ENCODE peak calls at places on chromosomes 3 and 15, in six cellular contexts. D is adrenal gland, R is breast epithelium, G is NB4, P is esophagus muscularis mucosa, N is HepG2. B is an unnamed sample.
A peak's percentile ranks its signal among the peaks of the same experiment; 100 is the strongest.

GRCh38 chr15:76328106-76328696 is 8.4 kb upstream of the ISL2 start:
- DNase-seq in G (no peak), P (no peak), R (no peak), N (no peak), D (no peak), B (no peak)

GRCh38 chr15:60396100-60396499 is 1.7 kb downstream of the ANXA2 start:
- DNase-seq in N (no peak), G (no peak), P (no peak), D (no peak), R (peak; percentile 61), B (no peak)

GRCh38 chr3:145780301-145780700 is 380.7 kb downstream of the PLOD2 start:
- DNase-seq in N (no peak), D (no peak), P (no peak), G (no peak), R (no peak), B (no peak)

GRCh38 chr15:63353261-63353660 is 28.4 kb downstream of the CA12 start:
- DNase-seq in D (no peak), P (no peak), R (no peak), G (no peak), N (no peak), B (no peak)

GRCh38 chr3:60536420-60536819 is 714.8 kb downstream of the FHIT start:
- DNase-seq in D (no peak), G (no peak), R (no peak), N (no peak), P (no peak), B (no peak)

GRCh38 chr3:108223928-108224327 is 1.7 kb upstream of the IFT57 start:
- DNase-seq in G (peak; percentile 87), D (no peak), P (no peak), N (no peak), R (no peak), B (peak; percentile 44)

GRCh38 chr15:75202251-75203016 is 752 bp downstream of the C15orf39 start:
- DNase-seq in R (peak; percentile 70), D (peak; percentile 84), N (peak; percentile 38), G (peak; percentile 89), P (peak; percentile 95), B (peak; percentile 87)

GRCh38 chr3:128481438-128481942 is 11.5 kb downstream of the GATA2 start:
- DNase-seq in R (no peak), G (no peak), N (no peak), P (no peak), D (no peak), B (peak; percentile 27)

GRCh38 chr15:92882697-92883642 is 17.2 kb upstream of the CHD2 start:
- DNase-seq in N (no peak), D (peak; percentile 58), R (no peak), G (peak; percentile 49), P (no peak), B (peak; percentile 50)

GRCh38 chr3:23129062-23129461 is 74.1 kb upstream of the UBE2E2 start:
- DNase-seq in P (no peak), D (no peak), G (no peak), R (no peak), N (no peak), B (no peak)

GRCh38 chr15:27826411-27826810 is 272.7 kb downstream of the OCA2 start:
- DNase-seq in N (no peak), R (no peak), D (no peak), P (peak; percentile 87), G (no peak), B (no peak)

GRCh38 chr3:124741027-124741426 is 10.8 kb downstream of the UMPS start:
- DNase-seq in G (no peak), P (no peak), N (no peak), R (no peak), D (no peak), B (no peak)

GRCh38 chr3:53044371-53045106 is 1.3 kb downstream of the SFMBT1 start:
- DNase-seq in P (no peak), D (peak; percentile 56), R (no peak), G (peak; percentile 66), N (no peak), B (peak; percentile 73)

GRCh38 chr3:23540600-23540999 is 265.2 kb upstream of the UBE2E1 start:
- DNase-seq in G (no peak), N (peak; percentile 4), D (no peak), R (no peak), P (no peak), B (no peak)

GRCh38 chr15:63291507-63291906 is 14.1 kb downstream of the APH1B start:
- DNase-seq in D (no peak), G (no peak), N (no peak), P (no peak), R (no peak), B (no peak)

GRCh38 chr15:35963316-35963715 is 417.4 kb upstream of the DPH6 start:
- DNase-seq in D (no peak), G (peak; percentile 9), P (no peak), N (no peak), R (no peak), B (no peak)

GRCh38 chr3:194148383-194148782 is 12.4 kb downstream of the HES1 start:
- DNase-seq in N (no peak), R (peak; percentile 53), D (peak; percentile 66), P (no peak), G (no peak), B (no peak)

GRCh38 chr3:132445812-132446211 is 28.5 kb downstream of the DNAJC13 start:
- DNase-seq in G (peak; percentile 67), D (no peak), P (no peak), R (no peak), N (no peak), B (no peak)

GRCh38 chr3:174438501-174439156 is 420.5 kb upstream of the NAALADL2 start:
- DNase-seq in R (no peak), G (no peak), P (no peak), N (no peak), D (no peak), B (no peak)

GRCh38 chr3:49724586-49724985 is 835 bp upstream of the GMPPB start:
- DNase-seq in R (no peak), P (no peak), G (no peak), D (peak; percentile 64), N (no peak), B (no peak)

GRCh38 chr3:168249539-168250414 is 154.1 kb upstream of the GOLIM4 start:
- DNase-seq in R (peak; percentile 40), D (peak; percentile 34), G (peak; percentile 57), P (no peak), N (peak; percentile 54), B (peak; percentile 83)

GRCh38 chr15:66224946-66225345 is 28.6 kb downstream of the MEGF11 start:
- DNase-seq in P (no peak), G (no peak), D (no peak), R (no peak), N (no peak), B (no peak)

GRCh38 chr3:182683335-182684257 is 109.7 kb upstream of the ATP11B start:
- DNase-seq in G (peak; percentile 68), P (no peak), N (peak; percentile 48), D (peak; percentile 75), R (peak; percentile 24), B (peak; percentile 78)

GRCh38 chr15:62125763-62126162 is 39.3 kb downstream of the C2CD4B start:
- DNase-seq in R (no peak), D (no peak), G (peak; percentile 2), P (peak; percentile 68), N (peak; percentile 44), B (no peak)

GRCh38 chr3:12175137-12175593 is 16.5 kb upstream of the TIMP4 start:
- DNase-seq in G (no peak), D (no peak), N (no peak), P (no peak), R (no peak), B (no peak)

GRCh38 chr3:185732782-185733181 is 92.1 kb downstream of the IGF2BP2 start:
- DNase-seq in P (no peak), R (no peak), G (no peak), N (peak; percentile 76), D (no peak), B (no peak)

GRCh38 chr15:34496616-34497015 is 59.0 kb upstream of the GOLGA8A start:
- DNase-seq in D (no peak), R (no peak), G (no peak), P (no peak), N (no peak), B (no peak)

GRCh38 chr15:62392411-62392810 is 227.3 kb upstream of the C2CD4B start:
- DNase-seq in P (no peak), N (peak; percentile 75), G (peak; percentile 37), R (no peak), D (no peak), B (no peak)

GRCh38 chr3:119295816-119296484 is 1.8 kb downstream of the ARHGAP31 start:
- DNase-seq in P (no peak), G (no peak), R (no peak), D (no peak), N (no peak), B (no peak)

DNA sequence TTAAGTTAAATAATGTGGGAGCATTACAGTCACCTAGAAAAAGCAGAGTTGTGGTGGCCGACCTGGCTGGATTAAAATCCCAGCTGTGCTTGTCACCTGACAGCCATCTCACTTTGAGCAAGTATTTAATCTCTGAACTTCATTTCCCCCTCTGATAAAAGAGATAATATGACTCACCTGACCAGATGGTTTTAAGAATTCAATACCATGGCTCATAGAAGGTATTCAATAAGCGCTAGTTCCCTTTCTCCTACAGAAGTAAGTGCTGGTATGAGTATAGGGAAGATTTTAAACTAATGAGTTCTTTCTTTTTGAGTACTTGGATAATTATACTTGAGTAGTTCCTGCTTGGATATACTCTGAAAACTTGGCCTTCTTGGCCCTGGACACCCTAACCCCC is 325.5 kb downstream of the IL5RA start:
- DNase-seq in N (no peak), R (no peak), G (no peak), P (no peak), D (no peak), B (no peak)
- TF ChIP-seq POLR2A in N (no peak), R (no peak), G (no peak), P (no peak), D (no peak), B (no peak)

DNA sequence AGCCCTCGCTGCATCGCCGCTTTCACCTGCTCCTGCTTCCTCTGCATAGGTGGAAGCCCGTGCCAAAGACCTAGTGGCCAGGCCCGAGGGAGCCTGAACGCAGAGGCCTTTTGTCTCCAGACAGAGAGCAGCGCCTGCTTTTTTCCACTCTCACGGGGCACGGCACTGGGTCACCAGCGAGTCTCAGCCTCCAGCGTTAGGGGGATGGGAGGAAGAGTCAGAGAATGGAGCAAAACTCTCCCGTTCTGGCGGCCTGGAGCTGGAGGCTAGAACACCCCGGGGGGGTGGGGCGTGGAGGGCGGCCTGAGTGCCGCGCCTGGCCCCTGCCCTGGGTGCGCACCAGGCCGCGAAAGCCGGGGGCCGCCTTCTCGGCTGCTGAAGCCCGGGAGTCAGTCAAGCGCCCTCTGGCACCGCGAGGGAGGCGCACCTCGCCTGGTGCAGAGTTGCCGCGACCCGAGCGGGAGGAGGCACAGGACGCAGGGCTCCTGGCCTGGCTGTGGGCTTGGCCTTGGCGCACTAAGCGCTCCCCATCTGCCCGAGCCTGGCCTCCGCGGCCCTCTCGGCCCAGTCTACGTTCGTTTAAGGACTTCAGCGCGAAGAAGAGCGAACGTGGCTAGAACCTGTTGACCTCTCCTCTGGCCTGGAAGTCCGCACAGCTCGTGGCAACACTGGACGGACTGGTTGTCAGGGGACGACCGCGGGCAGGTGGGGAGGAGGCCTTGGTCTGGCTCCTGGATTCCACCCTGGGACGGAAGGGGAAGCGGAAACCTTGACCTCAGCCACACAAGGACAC is 21.5 kb downstream of the NR2F2 start:
- DNase-seq in N (no peak), P (no peak), R (no peak), G (no peak), D (peak; percentile 73), B (no peak)
- TF ChIP-seq POLR2A in N (no peak), P (no peak), R (no peak), G (no peak), D (peak; percentile 71), B (no peak)

GRCh38 chr15:80567721-80568157 is 127.4 kb upstream of the ABHD17C start:
- DNase-seq in D (peak; percentile 71), G (peak; percentile 69), P (no peak), N (peak; percentile 72), R (peak; percentile 54), B (peak; percentile 39)
- TF ChIP-seq POLR2A in D (no peak), G (no peak), P (no peak), N (no peak), R (no peak), B (no peak)

GRCh38 chr3:43621974-43622739 is at the start of gene ANO10:
- DNase-seq in P (peak; percentile 99), N (peak; percentile 97), R (peak; percentile 98), G (peak; percentile 96), D (peak; percentile 99), B (peak; percentile 99)
- TF ChIP-seq POLR2A in P (no peak), N (peak; percentile 40), R (peak; percentile 54), G (peak; percentile 36), D (peak; percentile 66), B (peak; percentile 82)